ENCODE peak calls at places on chromosomes 6 and 20, in four cellular contexts. X is effector CD4-positive, alpha-beta T cell; D is fibroblast of the conjunctiva; K is COR-L47. P is an unnamed sample.

GRCh38 chr6:22637781-22638180 is 68.4 kb downstream of the HDGFL1 start:
- DNase-seq in D (no peak), K (no peak), X (no peak), P (no peak)

GRCh38 chr6:46901747-46902362 is 19.9 kb downstream of the ADGRF5 start:
- DNase-seq in D (no peak), K (no peak), X (no peak), P (no peak)

GRCh38 chr6:144219056-144219685 is 66.0 kb upstream of the UTRN start:
- DNase-seq in K (peak; percentile 4), X (no peak), D (peak; percentile 50), P (no peak)

GRCh38 chr6:19368511-19368910 is 468.7 kb upstream of the ID4 start:
- DNase-seq in X (no peak), K (no peak), D (no peak), P (no peak)

GRCh38 chr20:7981374-7981773 is 38.2 kb downstream of the TMX4 start:
- DNase-seq in D (no peak), X (no peak), K (no peak), P (no peak)

GRCh38 chr6:34650823-34651222 is 45.7 kb downstream of the ILRUN start:
- DNase-seq in X (no peak), K (no peak), D (no peak), P (no peak)

GRCh38 chr6:26398555-26398954 is 3.5 kb upstream of the BTN3A1 start:
- DNase-seq in K (no peak), D (no peak), X (no peak), P (no peak)

GRCh38 chr6:33807606-33808005 is 3.8 kb upstream of the MLN start:
- DNase-seq in D (no peak), X (no peak), K (no peak), P (no peak)

GRCh38 chr20:40938020-40938419 is 90.6 kb upstream of the TOP1 start:
- DNase-seq in X (no peak), K (no peak), D (no peak), P (no peak)

GRCh38 chr20:11849976-11850670 is 67.6 kb upstream of the BTBD3 start:
- DNase-seq in D (peak; percentile 50), K (no peak), X (no peak), P (no peak)

GRCh38 chr6:73739097-73739496 is 43.1 kb downstream of the CD109 start:
- DNase-seq in K (peak; percentile 29), D (peak; percentile 66), X (peak; percentile 6), P (no peak)

GRCh38 chr20:37501940-37502339 is 19.1 kb upstream of the NNAT start:
- DNase-seq in D (no peak), X (no peak), K (no peak), P (no peak)

GRCh38 chr20:427401-427800 is 19.3 kb downstream of the RBCK1 start:
- DNase-seq in D (no peak), K (no peak), X (no peak), P (no peak)

GRCh38 chr6:157046776-157047175 is 269.6 kb downstream of the ARID1B start:
- DNase-seq in X (no peak), D (no peak), K (no peak), P (no peak)

GRCh38 chr6:7680393-7681075 is 45.4 kb upstream of the BMP6 start:
- DNase-seq in D (no peak), X (no peak), K (no peak), P (no peak)

GRCh38 chr6:72078096-72078495 is 191.7 kb downstream of the RIMS1 start:
- DNase-seq in X (no peak), K (no peak), D (no peak), P (no peak)

GRCh38 chr20:31594002-31594557 is 11.0 kb upstream of the ID1 start:
- DNase-seq in K (no peak), D (no peak), X (no peak), P (no peak)